ENCODE peak calls at places on chromosomes 13 and 19, in four cellular contexts. P, F, D and I are unnamed samples.
A peak's percentile ranks its signal among the peaks of the same experiment; 100 is the strongest.

GRCh38 chr13:109790951-109791605 is 4.7 kb upstream of the IRS2 start:
- DNase-seq in P (peak; percentile 22), F (no peak), D (no peak), I (no peak)

GRCh38 chr13:99311137-99311536 is 3.9 kb upstream of the GPR183 start:
- DNase-seq in P (no peak), F (no peak), D (peak; percentile 38), I (no peak)

GRCh38 chr13:77584111-77584510 is 48.6 kb downstream of the SCEL start:
- DNase-seq in P (no peak), F (no peak), D (no peak), I (no peak)

GRCh38 chr13:111051656-111052232 is 63.4 kb upstream of the ARHGEF7 start:
- DNase-seq in P (no peak), F (no peak), D (no peak), I (no peak)

GRCh38 chr13:94128430-94128829 is 351.1 kb downstream of the DCT start:
- DNase-seq in P (no peak), F (no peak), D (no peak), I (no peak)

GRCh38 chr19:6481541-6482342 is at the start of gene DENND1C:
- DNase-seq in P (peak; percentile 47), F (peak; percentile 45), D (peak; percentile 76), I (peak; percentile 61)

GRCh38 chr13:97548138-97548537 is 114.2 kb downstream of the RAP2A start:
- DNase-seq in P (no peak), F (no peak), D (no peak), I (no peak)

GRCh38 chr13:36789061-36789460 is 30.0 kb upstream of the RFXAP start:
- DNase-seq in P (no peak), F (no peak), D (no peak), I (no peak)

GRCh38 chr19:7265963-7266362 is 28.3 kb downstream of the INSR start:
- DNase-seq in P (no peak), F (no peak), D (no peak), I (no peak)

GRCh38 chr13:99698010-99698815 is 196.9 kb downstream of the TM9SF2 start:
- DNase-seq in P (no peak), F (no peak), D (no peak), I (no peak)

GRCh38 chr13:80903911-80904310 is 563.0 kb upstream of the SPRY2 start:
- DNase-seq in P (no peak), F (no peak), D (no peak), I (no peak)

GRCh38 chr13:77729502-77730221 is 32.2 kb downstream of the SLAIN1 start:
- DNase-seq in P (no peak), F (peak; percentile 64), D (no peak), I (no peak)

GRCh38 chr13:71067164-71067815 is 799.7 kb downstream of the DACH1 start:
- DNase-seq in P (peak; percentile 0), F (no peak), D (no peak), I (no peak)

GRCh38 chr13:48161530-48162179 is 66.8 kb upstream of the MED4 start:
- DNase-seq in P (no peak), F (no peak), D (no peak), I (no peak)

GRCh38 chr13:77981191-77981925 is 62.7 kb upstream of the EDNRB start:
- DNase-seq in P (no peak), F (no peak), D (no peak), I (no peak)

DNA sequence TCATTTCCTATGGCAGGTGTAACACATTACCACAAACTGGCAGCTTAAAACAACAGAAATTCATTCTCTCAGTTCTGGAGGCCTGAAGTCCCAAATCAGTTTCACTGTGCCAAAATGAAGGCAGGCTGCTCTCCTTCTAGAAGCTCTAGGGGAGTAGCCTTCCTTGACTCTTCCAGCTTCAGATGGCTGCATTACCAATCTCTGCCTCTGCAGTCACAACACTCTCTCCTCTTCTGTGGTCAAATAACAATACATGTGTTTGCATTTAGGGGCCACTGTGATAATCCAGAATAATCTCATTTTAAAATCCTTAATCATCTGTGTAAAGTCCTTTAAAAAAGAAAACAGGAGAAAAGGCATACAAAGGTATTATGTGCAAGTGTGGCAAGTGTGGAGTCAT is 7.8 kb downstream of the DIAPH3 start:
- DNase-seq in P (no peak), F (no peak), D (no peak), I (no peak)
- TF ChIP-seq TCF7 in P (no peak), F (no peak), D (no peak), I (no peak)

GRCh38 chr19:57559008-57559403 is 657 bp downstream of the ZNF550 start:
- DNase-seq in P (peak; percentile 12), F (no peak), D (peak; percentile 25), I (peak; percentile 18)
- TF ChIP-seq TCF7 in P (no peak), F (no peak), D (no peak), I (no peak)

GRCh38 chr19:48968179-48968661 is 3.1 kb downstream of the FTL start:
- DNase-seq in P (peak; percentile 39), F (no peak), D (no peak), I (no peak)

GRCh38 chr19:48970139-48970766 is 5.1 kb downstream of the FTL start:
- DNase-seq in P (no peak), F (no peak), D (no peak), I (no peak)

GRCh38 chr19:48968813-48969218 is 3.7 kb downstream of the FTL start:
- DNase-seq in P (no peak), F (no peak), D (no peak), I (no peak)

GRCh38 chr19:48969276-48970138 is 4.4 kb downstream of the FTL start:
- DNase-seq in P (no peak), F (no peak), D (peak; percentile 70), I (no peak)

DNA sequence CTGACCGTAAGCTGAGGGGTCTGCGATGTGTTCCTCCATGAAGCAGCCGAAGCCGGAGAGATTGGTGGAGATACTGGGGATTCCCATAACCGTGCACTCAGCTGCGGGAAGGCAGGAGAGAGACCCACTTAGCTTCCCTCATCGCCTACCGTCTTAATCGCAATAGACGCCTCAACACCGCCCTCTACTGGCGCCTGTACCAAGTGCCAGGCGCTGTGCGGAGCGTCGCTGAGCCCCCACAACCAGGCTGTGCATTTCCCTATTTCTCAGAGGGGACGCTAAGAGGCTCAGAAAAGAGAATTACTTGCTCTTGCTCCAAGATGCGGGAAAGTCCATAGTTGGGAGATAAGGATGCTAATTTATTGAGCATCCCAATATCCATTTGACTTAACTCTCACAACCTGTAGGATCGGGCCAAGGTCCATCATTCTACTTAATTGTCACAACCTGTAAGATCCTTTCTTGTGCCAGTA is 5.8 kb downstream of the FTL start:
- DNase-seq in P (peak; percentile 57), F (no peak), D (peak; percentile 75), I (peak; percentile 91)
- TF ChIP-seq TCF7 in P (no peak), F (no peak), D (no peak), I (no peak)

GRCh38 chr13:46797468-46798237 is 692 bp upstream of the ESD start:
- DNase-seq in P (peak; percentile 36), F (no peak), D (no peak), I (no peak)
- TF ChIP-seq TCF7 in P (no peak), F (no peak), D (no peak), I (no peak)

DNA sequence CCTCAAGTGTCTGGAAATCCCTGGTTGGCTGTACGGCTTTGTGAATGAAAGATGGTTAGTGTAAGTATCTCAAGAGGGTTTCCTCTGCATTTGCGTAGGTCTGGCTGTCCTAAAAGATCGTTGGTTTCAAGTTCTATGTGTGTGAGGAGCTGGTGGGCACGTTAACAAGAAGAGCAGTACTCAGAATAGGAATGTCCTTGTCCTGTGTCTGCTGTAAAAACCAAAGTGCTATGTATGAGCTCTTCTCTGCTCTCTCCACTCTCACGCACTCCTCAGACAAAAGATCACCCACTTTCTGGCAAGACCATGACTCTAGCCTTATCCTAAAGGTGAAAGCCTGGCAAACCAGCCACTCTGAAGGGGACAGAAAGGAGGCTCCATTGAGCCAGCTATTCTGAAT is 39.1 kb downstream of the USP12 start:
- DNase-seq in P (no peak), F (peak; percentile 40), D (no peak), I (no peak)
- TF ChIP-seq TCF7 in P (no peak), F (no peak), D (no peak), I (no peak)

DNA sequence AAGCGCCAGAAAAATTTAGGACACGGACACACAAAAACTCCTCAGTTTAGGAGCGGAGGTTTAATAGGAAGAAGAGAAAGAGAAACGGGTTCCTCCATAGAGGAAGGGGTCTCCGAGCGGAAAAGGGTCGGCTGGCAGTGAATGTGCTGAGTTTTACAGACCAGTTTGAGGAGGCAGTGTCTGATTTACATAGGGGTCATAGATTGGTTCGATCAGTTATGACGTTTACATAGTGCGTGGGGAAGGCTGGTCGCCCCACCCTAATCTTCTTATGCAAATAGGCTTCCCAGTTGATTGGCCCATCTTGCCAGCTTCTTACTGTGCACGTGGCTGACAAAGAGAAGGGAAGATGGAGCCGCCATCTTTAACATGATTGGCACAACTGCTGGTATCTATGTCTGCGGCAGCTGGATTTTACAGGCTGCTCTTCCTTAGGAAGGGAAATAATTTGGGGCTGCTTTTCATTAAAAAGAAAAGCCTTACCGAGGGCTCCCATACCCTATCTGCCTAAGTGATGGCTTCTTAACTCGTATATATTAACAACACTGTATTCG is 1.2 kb upstream of the ZNF225 start:
- DNase-seq in P (no peak), F (no peak), D (no peak), I (peak; percentile 57)
- TF ChIP-seq TCF7 in P (no peak), F (no peak), D (no peak), I (no peak)

GRCh38 chr13:27037171-27037570 is 134.4 kb downstream of the USP12 start:
- DNase-seq in P (no peak), F (no peak), D (no peak), I (no peak)

GRCh38 chr13:27037571-27037970 is 134.0 kb downstream of the USP12 start:
- DNase-seq in P (no peak), F (no peak), D (no peak), I (no peak)

GRCh38 chr13:27039171-27039701 is 132.4 kb downstream of the USP12 start:
- DNase-seq in P (no peak), F (no peak), D (no peak), I (no peak)

GRCh38 chr13:27036236-27036981 is 135.2 kb downstream of the USP12 start:
- DNase-seq in P (no peak), F (no peak), D (no peak), I (no peak)

GRCh38 chr13:27038323-27038722 is 133.3 kb downstream of the USP12 start:
- DNase-seq in P (no peak), F (no peak), D (no peak), I (no peak)
- TF ChIP-seq TCF7 in P (no peak), F (no peak), D (no peak), I (no peak)

GRCh38 chr13:46614582-46614981 is 61.6 kb downstream of the LRCH1 start:
- DNase-seq in P (no peak), F (no peak), D (no peak), I (no peak)
- TF ChIP-seq TCF7 in P (no peak), F (no peak), D (no peak), I (no peak)

GRCh38 chr19:55118401-55118991 is 1.1 kb upstream of the PPP1R12C start:
- DNase-seq in P (no peak), F (no peak), D (peak; percentile 62), I (peak; percentile 93)
- TF ChIP-seq TCF7 in P (no peak), F (no peak), D (no peak), I (no peak)